ENCODE peak calls at places on chromosomes 13 and 19, in six cellular contexts. One of them, this sample, is unnamed. For H3K4me1, the result is how much of the 10 kb centered on the place peaks cover.

GRCh38 chr13:88857256-88857655 is 1186.1 kb downstream of the SLITRK5 start:
- DNase-seq in neuronal stem cell: no peak
- DNase-seq in MM.1S: no peak
- DNase-seq in H9: no peak
- DNase-seq in tibial nerve: no peak
- DNase-seq in colonic mucosa: no peak
- DNase-seq in this sample: no peak

GRCh38 chr19:53012006-53012405 is 1.7 kb upstream of the ERVV-1 start:
- DNase-seq in neuronal stem cell: no peak
- DNase-seq in MM.1S: no peak
- DNase-seq in H9: no peak
- DNase-seq in tibial nerve: no peak
- DNase-seq in colonic mucosa: no peak
- DNase-seq in this sample: no peak

GRCh38 chr13:43428545-43429287 is 358.1 kb downstream of the ENOX1 start:
- DNase-seq in neuronal stem cell: no peak
- DNase-seq in MM.1S: peak
- DNase-seq in H9: no peak
- DNase-seq in tibial nerve: no peak
- DNase-seq in colonic mucosa: no peak
- DNase-seq in this sample: no peak

GRCh38 chr13:51823861-51824260 is 19.9 kb upstream of the DHRS12 start:
- DNase-seq in neuronal stem cell: no peak
- DNase-seq in MM.1S: no peak
- DNase-seq in H9: no peak
- DNase-seq in tibial nerve: no peak
- DNase-seq in colonic mucosa: no peak
- DNase-seq in this sample: no peak

GRCh38 chr19:5418676-5419075 is 36.5 kb upstream of the ZNRF4 start:
- DNase-seq in neuronal stem cell: no peak
- DNase-seq in MM.1S: no peak
- DNase-seq in H9: no peak
- DNase-seq in tibial nerve: no peak
- DNase-seq in colonic mucosa: no peak
- DNase-seq in this sample: no peak

GRCh38 chr13:101013245-101013644 is 338.6 kb upstream of the TMTC4 start:
- DNase-seq in neuronal stem cell: no peak
- DNase-seq in MM.1S: no peak
- DNase-seq in H9: no peak
- DNase-seq in tibial nerve: no peak
- DNase-seq in colonic mucosa: no peak
- DNase-seq in this sample: no peak

GRCh38 chr13:111302045-111302722 is 18.3 kb upstream of the TEX29 start:
- DNase-seq in neuronal stem cell: no peak
- DNase-seq in MM.1S: no peak
- DNase-seq in H9: no peak
- DNase-seq in tibial nerve: no peak
- DNase-seq in colonic mucosa: no peak
- DNase-seq in this sample: no peak

GRCh38 chr13:19587635-19588300 is 26.4 kb upstream of the TPTE2 start:
- DNase-seq in neuronal stem cell: no peak
- DNase-seq in MM.1S: peak
- DNase-seq in H9: no peak
- DNase-seq in tibial nerve: peak
- DNase-seq in colonic mucosa: no peak
- DNase-seq in this sample: no peak

GRCh38 chr13:24119593-24120508 is 40.7 kb upstream of the SPATA13 start:
- DNase-seq in neuronal stem cell: no peak
- DNase-seq in MM.1S: no peak
- DNase-seq in H9: no peak
- DNase-seq in tibial nerve: no peak
- DNase-seq in colonic mucosa: no peak
- DNase-seq in this sample: no peak

GRCh38 chr19:28504139-28504538 is 708.8 kb downstream of the UQCRFS1 start:
- DNase-seq in neuronal stem cell: no peak
- DNase-seq in MM.1S: no peak
- DNase-seq in H9: no peak
- DNase-seq in tibial nerve: no peak
- DNase-seq in colonic mucosa: no peak
- DNase-seq in this sample: no peak

GRCh38 chr13:43544011-43544410 is 242.8 kb downstream of the ENOX1 start:
- DNase-seq in neuronal stem cell: no peak
- DNase-seq in MM.1S: no peak
- DNase-seq in H9: no peak
- DNase-seq in tibial nerve: no peak
- DNase-seq in colonic mucosa: no peak
- DNase-seq in this sample: no peak

GRCh38 chr13:60617863-60618733 is 221.1 kb downstream of the TDRD3 start:
- DNase-seq in neuronal stem cell: no peak
- DNase-seq in MM.1S: no peak
- DNase-seq in H9: peak
- DNase-seq in tibial nerve: peak
- DNase-seq in colonic mucosa: no peak
- DNase-seq in this sample: no peak

GRCh38 chr19:2553510-2553909 is 77.6 kb downstream of the GADD45B start:
- DNase-seq in neuronal stem cell: no peak
- DNase-seq in MM.1S: no peak
- DNase-seq in H9: no peak
- DNase-seq in tibial nerve: no peak
- DNase-seq in colonic mucosa: no peak
- DNase-seq in this sample: no peak

DNA sequence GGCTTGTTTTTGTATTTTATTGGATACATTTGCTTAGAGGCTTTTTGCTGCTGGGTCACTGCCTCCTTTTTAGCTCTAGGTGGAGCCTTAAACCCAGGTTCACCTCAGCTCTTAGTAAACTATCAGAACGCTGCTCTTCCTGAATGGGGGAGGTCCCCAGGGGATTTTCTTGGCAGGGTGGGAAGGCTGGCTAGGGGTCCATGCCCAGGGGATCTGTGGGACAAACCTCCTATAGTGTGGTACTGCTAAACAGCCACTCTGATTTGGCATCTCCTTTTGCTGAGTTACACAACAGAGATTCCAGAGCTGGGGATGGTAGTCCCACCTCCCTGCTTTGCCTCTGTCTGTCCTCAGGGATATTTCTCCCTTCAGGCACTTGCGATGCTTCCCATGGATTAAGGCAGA is 204.9 kb downstream of the ZIC5 start:
- DNase-seq in neuronal stem cell: no peak
- DNase-seq in MM.1S: no peak
- DNase-seq in H9: peak
- DNase-seq in tibial nerve: no peak
- DNase-seq in colonic mucosa: no peak
- DNase-seq in this sample: no peak
- H3K4me1 ChIP-seq in neuronal stem cell: under half
- H3K4me1 ChIP-seq in MM.1S: under half
- H3K4me1 ChIP-seq in H9: under half
- H3K4me1 ChIP-seq in tibial nerve: under half
- H3K4me1 ChIP-seq in colonic mucosa: under half
- H3K4me1 ChIP-seq in this sample: under half

GRCh38 chr19:14550201-14550754 is 20.9 kb downstream of the TECR start:
- DNase-seq in neuronal stem cell: no peak
- DNase-seq in MM.1S: no peak
- DNase-seq in H9: no peak
- DNase-seq in tibial nerve: no peak
- DNase-seq in colonic mucosa: peak
- DNase-seq in this sample: peak
- H3K4me1 ChIP-seq in neuronal stem cell: under half
- H3K4me1 ChIP-seq in MM.1S: under half
- H3K4me1 ChIP-seq in H9: under half
- H3K4me1 ChIP-seq in tibial nerve: under half
- H3K4me1 ChIP-seq in colonic mucosa: under half
- H3K4me1 ChIP-seq in this sample: under half

GRCh38 chr19:16607819-16608218 is 20.2 kb downstream of the MED26 start:
- DNase-seq in neuronal stem cell: no peak
- DNase-seq in MM.1S: no peak
- DNase-seq in H9: no peak
- DNase-seq in tibial nerve: no peak
- DNase-seq in colonic mucosa: no peak
- DNase-seq in this sample: no peak

GRCh38 chr19:16609511-16609910 is 18.5 kb downstream of the MED26 start:
- DNase-seq in neuronal stem cell: no peak
- DNase-seq in MM.1S: no peak
- DNase-seq in H9: no peak
- DNase-seq in tibial nerve: no peak
- DNase-seq in colonic mucosa: no peak
- DNase-seq in this sample: no peak

GRCh38 chr19:16611121-16611520 is 16.9 kb downstream of the MED26 start:
- DNase-seq in neuronal stem cell: no peak
- DNase-seq in MM.1S: no peak
- DNase-seq in H9: no peak
- DNase-seq in tibial nerve: no peak
- DNase-seq in colonic mucosa: no peak
- DNase-seq in this sample: no peak

GRCh38 chr19:16605552-16605951 is 22.5 kb downstream of the MED26 start:
- DNase-seq in neuronal stem cell: no peak
- DNase-seq in MM.1S: no peak
- DNase-seq in H9: no peak
- DNase-seq in tibial nerve: no peak
- DNase-seq in colonic mucosa: no peak
- DNase-seq in this sample: no peak

DNA sequence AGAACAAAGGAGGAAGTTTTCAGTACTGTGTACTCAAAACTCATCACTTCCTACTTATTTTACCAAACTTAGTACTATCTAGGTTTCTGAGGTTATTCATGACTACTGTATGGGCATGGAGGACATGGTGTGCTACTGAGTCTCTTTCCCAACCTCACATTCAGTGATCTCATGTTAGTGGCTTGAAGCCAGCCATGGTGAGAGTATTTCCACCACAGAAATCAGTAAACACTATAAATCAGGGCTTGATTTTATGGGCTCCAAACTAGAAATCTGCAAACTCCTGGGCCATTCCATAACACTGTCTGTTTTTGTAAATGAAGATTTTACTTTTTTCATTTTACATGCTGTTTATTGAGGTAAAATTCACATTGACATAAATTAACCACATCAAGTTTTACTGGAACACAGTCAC is 19.7 kb downstream of the MED26 start:
- DNase-seq in neuronal stem cell: no peak
- DNase-seq in MM.1S: no peak
- DNase-seq in H9: no peak
- DNase-seq in tibial nerve: peak
- DNase-seq in colonic mucosa: no peak
- DNase-seq in this sample: no peak
- H3K4me1 ChIP-seq in neuronal stem cell: under half
- H3K4me1 ChIP-seq in MM.1S: under half
- H3K4me1 ChIP-seq in H9: under half
- H3K4me1 ChIP-seq in tibial nerve: under half
- H3K4me1 ChIP-seq in colonic mucosa: under half
- H3K4me1 ChIP-seq in this sample: under half

DNA sequence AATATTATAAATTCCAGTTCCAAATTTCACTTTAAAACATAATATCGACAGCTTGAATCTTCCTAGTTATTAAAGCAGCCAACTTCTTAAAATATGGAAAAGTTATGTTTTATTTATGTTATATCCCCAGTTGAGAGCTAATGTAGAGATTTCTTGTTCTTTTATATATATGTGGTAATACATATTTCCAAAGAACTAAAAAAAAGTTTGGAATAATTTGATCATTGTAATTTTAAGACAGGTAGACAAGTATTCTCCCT is 781 bp upstream of the TBC1D4 start:
- DNase-seq in neuronal stem cell: no peak
- DNase-seq in MM.1S: no peak
- DNase-seq in H9: no peak
- DNase-seq in tibial nerve: no peak
- DNase-seq in colonic mucosa: no peak
- DNase-seq in this sample: no peak
- H3K4me1 ChIP-seq in neuronal stem cell: under half
- H3K4me1 ChIP-seq in MM.1S: under half
- H3K4me1 ChIP-seq in H9: under half
- H3K4me1 ChIP-seq in tibial nerve: under half
- H3K4me1 ChIP-seq in colonic mucosa: under half
- H3K4me1 ChIP-seq in this sample: under half

DNA sequence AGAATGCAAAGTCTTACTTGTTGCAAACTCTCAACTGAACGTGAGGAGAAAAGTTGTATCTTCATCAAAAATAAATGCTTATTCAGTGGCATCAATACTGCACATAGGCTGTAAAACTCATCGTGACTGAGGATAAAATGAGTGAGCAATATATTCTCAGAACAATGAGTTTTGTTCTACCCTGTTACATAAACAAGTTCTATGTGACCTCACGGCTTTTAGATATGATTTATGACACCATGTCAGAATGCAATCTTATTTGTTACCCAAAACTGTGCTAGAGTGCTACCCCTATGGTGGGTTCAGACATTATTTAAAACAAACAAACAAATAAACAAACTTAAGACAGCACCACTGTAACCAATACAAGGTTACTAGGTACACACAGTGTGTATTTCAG is 55.4 kb downstream of the FOXO1 start:
- DNase-seq in neuronal stem cell: no peak
- DNase-seq in MM.1S: no peak
- DNase-seq in H9: no peak
- DNase-seq in tibial nerve: no peak
- DNase-seq in colonic mucosa: no peak
- DNase-seq in this sample: no peak
- H3K4me1 ChIP-seq in neuronal stem cell: under half
- H3K4me1 ChIP-seq in MM.1S: under half
- H3K4me1 ChIP-seq in H9: under half
- H3K4me1 ChIP-seq in tibial nerve: under half
- H3K4me1 ChIP-seq in colonic mucosa: under half
- H3K4me1 ChIP-seq in this sample: under half

DNA sequence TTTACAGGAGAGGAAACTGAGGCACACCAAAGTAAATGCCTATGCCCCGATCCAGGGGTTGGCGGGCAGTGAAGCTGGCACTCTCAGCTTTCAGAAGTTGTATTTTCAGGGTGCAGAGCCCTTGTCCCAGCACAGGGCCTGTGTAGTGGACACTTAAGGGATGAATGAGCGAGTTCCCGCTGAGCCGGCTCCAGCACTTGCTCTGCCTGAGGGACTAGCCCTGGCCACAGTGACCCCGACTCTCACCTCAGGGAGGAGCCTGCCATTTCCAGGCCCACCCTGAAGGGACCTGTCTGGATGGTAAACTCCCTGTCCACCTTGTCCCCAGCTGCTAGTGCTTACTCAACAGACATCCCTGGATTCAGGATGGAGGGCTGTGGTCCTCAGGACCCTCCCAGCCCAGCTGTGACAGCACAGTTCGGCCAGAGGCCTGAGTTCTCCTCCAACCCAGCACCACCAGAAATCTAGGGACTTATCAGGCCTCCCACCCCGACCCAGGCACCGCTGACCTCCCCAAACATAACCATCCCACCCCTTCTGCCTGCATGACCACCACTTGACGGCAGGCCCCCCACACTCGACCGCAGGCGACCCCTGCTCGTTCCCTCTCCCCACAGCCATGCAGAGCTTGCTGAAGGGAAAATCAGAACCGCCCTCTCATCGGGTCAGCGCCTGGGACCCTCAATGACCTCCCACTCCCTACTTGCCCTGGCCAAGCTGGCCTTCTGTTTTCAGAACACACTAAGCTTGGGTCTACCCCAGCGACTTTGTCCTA is 8.4 kb downstream of the PPP6R1 start:
- DNase-seq in neuronal stem cell: no peak
- DNase-seq in MM.1S: no peak
- DNase-seq in H9: no peak
- DNase-seq in tibial nerve: no peak
- DNase-seq in colonic mucosa: no peak
- DNase-seq in this sample: no peak
- H3K4me1 ChIP-seq in neuronal stem cell: under half
- H3K4me1 ChIP-seq in MM.1S: under half
- H3K4me1 ChIP-seq in H9: under half
- H3K4me1 ChIP-seq in tibial nerve: under half
- H3K4me1 ChIP-seq in colonic mucosa: under half
- H3K4me1 ChIP-seq in this sample: under half